ENCODE peak calls at places on chromosomes 1 and 21, in eight cellular contexts. U is Calu3, X is BJ, J is fibroblast of the aortic adventitia, G is neural progenitor cell, M is B cell, S is astrocyte of the cerebellum, Z is breast epithelium. E is an unnamed sample.

GRCh38 chr1:35883681-35884155 is 709 bp downstream of the AGO1 start:
- DNase-seq in Z (no peak), G (peak; percentile 86), M (peak; percentile 66), J (peak; percentile 11), X (no peak), S (no peak), U (peak; percentile 35), E (no peak)

GRCh38 chr1:9127395-9128160 is 1.3 kb downstream of the GPR157 start:
- DNase-seq in X (no peak), U (no peak), S (no peak), J (no peak), M (no peak), Z (no peak), G (peak; percentile 26), E (peak; percentile 72)

GRCh38 chr21:41768371-41769042 is 1.7 kb upstream of the RIPK4 start:
- DNase-seq in S (no peak), M (peak; percentile 38), X (peak; percentile 78), J (peak; percentile 49), Z (peak; percentile 51), U (peak; percentile 73), G (peak; percentile 67), E (no peak)

GRCh38 chr21:41766051-41766882 is 585 bp downstream of the RIPK4 start:
- DNase-seq in U (no peak), S (no peak), J (no peak), M (no peak), Z (no peak), G (peak; percentile 70), X (no peak), E (peak; percentile 75)

GRCh38 chr1:202708456-202709275 is 1.6 kb downstream of the SYT2 start:
- DNase-seq in J (no peak), X (no peak), U (no peak), M (no peak), S (no peak), Z (no peak), G (no peak), E (no peak)

GRCh38 chr1:74531807-74532206 is 19.4 kb upstream of the LRRC53 start:
- DNase-seq in S (no peak), M (no peak), J (no peak), U (no peak), X (no peak), Z (no peak), G (no peak), E (no peak)

GRCh38 chr21:33302055-33302454 is 22.7 kb upstream of the IFNAR1 start:
- DNase-seq in Z (no peak), J (no peak), G (no peak), U (no peak), X (no peak), M (no peak), S (no peak), E (no peak)

GRCh38 chr21:18614327-18614726 is 210.7 kb upstream of the TMPRSS15 start:
- DNase-seq in X (no peak), S (no peak), M (no peak), G (no peak), Z (no peak), U (no peak), J (no peak), E (no peak)

GRCh38 chr1:211356723-211357418 is 30.2 kb downstream of the TRAF5 start:
- DNase-seq in J (peak; percentile 73), M (no peak), S (no peak), X (no peak), U (no peak), Z (no peak), G (no peak), E (no peak)

GRCh38 chr1:91381844-91382243 is 22.8 kb downstream of the HFM1 start:
- DNase-seq in S (no peak), Z (no peak), J (no peak), G (no peak), X (no peak), U (no peak), M (no peak), E (no peak)

GRCh38 chr1:98991127-98992003 is 13.3 kb downstream of the PLPPR5 start:
- DNase-seq in M (no peak), U (peak; percentile 16), S (peak; percentile 92), Z (no peak), X (peak; percentile 63), G (peak; percentile 46), J (peak; percentile 88), E (no peak)

GRCh38 chr1:115669886-115670285 is 28.1 kb downstream of the VANGL1 start:
- DNase-seq in G (no peak), J (peak; percentile 15), Z (no peak), U (no peak), X (no peak), S (no peak), M (no peak), E (no peak)

GRCh38 chr1:206466840-206467649 is 3.2 kb upstream of the IKBKE start:
- DNase-seq in M (no peak), S (no peak), J (no peak), U (no peak), Z (no peak), X (no peak), G (no peak), E (no peak)

GRCh38 chr21:45080639-45081414 is 6.4 kb downstream of the ADARB1 start:
- DNase-seq in G (no peak), M (no peak), X (no peak), Z (no peak), U (no peak), J (peak; percentile 62), S (no peak), E (no peak)

GRCh38 chr1:5597171-5597864 is 394.9 kb downstream of the NPHP4 start:
- DNase-seq in M (no peak), Z (no peak), U (no peak), G (no peak), J (no peak), S (no peak), X (no peak), E (no peak)

GRCh38 chr1:5598824-5599395 is 393.3 kb downstream of the NPHP4 start:
- DNase-seq in X (no peak), U (no peak), M (no peak), S (no peak), Z (no peak), G (no peak), J (no peak), E (no peak)

GRCh38 chr1:5599541-5599940 is 392.7 kb downstream of the NPHP4 start:
- DNase-seq in S (no peak), G (no peak), U (no peak), X (no peak), M (no peak), Z (no peak), J (no peak), E (no peak)

GRCh38 chr1:5596651-5597050 is 395.6 kb downstream of the NPHP4 start:
- DNase-seq in S (no peak), J (no peak), U (no peak), M (no peak), G (no peak), Z (no peak), X (no peak), E (no peak)

DNA sequence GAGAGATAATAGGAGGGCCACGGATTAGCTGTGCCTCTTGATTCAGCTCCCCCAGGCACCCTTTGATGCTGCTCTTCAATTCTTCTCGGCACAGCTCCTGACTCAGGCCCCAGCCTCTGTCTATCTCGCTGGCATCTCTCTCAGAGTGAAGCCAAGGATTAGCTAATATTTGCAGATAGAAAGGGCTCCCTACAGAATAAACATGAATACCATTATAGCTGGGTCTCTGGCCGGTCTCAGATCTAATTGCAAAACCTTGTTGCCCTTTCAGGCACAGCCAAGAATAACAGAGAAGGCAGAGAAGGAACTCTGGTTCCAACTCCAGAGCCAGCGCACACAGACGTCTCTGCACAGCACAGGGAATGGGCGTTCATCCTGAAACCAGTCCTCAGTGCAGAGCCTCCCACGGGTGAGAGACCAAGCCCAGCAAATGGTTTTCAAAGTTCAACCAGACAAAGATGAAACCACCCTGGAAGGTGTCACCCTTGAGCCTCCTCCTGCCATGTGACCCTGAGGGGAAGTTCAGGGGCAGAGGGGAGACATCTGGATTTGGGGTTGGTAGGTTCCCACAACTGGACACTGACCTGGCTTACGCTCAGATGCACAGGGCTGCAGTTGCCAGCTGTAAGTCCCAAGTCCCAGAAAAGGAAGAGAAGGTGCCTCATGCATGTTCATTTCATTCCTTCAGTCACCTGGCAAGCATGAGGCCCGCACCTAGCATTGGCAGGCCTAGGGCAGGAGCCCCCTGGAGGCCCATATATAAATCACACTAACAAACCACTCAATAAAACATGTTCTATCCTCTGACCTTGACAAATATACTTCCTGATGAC is 394.0 kb downstream of the NPHP4 start:
- DNase-seq in M (no peak), Z (no peak), X (no peak), U (no peak), J (no peak), S (no peak), G (peak; percentile 52), E (no peak)
- TF ChIP-seq CTCF in M (no peak), Z (no peak), X (no peak), U (no peak), J (no peak), S (no peak), G (peak; percentile 43), E (no peak)

GRCh38 chr1:200659269-200659668 is 10.4 kb downstream of the DDX59 start:
- DNase-seq in Z (no peak), J (no peak), M (no peak), U (no peak), S (no peak), G (no peak), X (no peak), E (no peak)

GRCh38 chr1:200658037-200658808 is 11.5 kb downstream of the DDX59 start:
- DNase-seq in S (no peak), M (no peak), X (no peak), Z (no peak), G (no peak), U (no peak), J (no peak), E (no peak)

GRCh38 chr1:200653022-200653462 is 16.7 kb downstream of the DDX59 start:
- DNase-seq in U (no peak), X (no peak), Z (no peak), J (no peak), G (no peak), M (no peak), S (no peak), E (no peak)

DNA sequence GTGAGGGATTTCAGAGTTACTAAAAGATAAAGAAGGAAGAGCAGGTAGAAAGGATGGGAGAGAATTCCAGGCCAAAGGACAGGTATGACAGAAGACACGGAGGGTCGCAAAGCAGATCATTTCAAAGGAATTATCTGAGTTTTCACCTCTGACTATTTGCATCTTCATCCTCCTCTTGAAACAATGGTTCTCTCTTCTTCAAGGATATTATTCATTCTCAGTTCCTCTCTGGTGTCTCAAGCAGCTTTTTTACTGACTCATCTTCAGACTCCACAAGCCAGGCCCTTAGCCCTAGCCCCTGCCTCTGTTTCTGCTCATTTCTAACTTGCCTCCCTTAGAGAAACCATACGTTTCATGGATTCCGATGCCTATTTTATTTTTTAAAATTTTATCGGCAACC is 15.0 kb downstream of the DDX59 start:
- DNase-seq in G (no peak), J (no peak), Z (no peak), M (no peak), U (no peak), S (no peak), X (no peak), E (no peak)
- TF ChIP-seq CTCF in G (no peak), J (no peak), Z (no peak), M (no peak), U (no peak), S (no peak), X (no peak), E (no peak)

GRCh38 chr1:227131193-227131592 is 187.1 kb downstream of the CDC42BPA start:
- DNase-seq in J (peak; percentile 68), M (no peak), X (peak; percentile 3), S (peak; percentile 12), U (no peak), G (peak; percentile 17), Z (no peak), E (no peak)
- TF ChIP-seq CTCF in J (peak; percentile 59), M (peak; percentile 21), X (peak; percentile 62), S (peak; percentile 52), U (peak; percentile 30), G (peak; percentile 55), Z (no peak), E (peak; percentile 81)

GRCh38 chr21:22063140-22063539 is 1064.9 kb downstream of the NCAM2 start:
- DNase-seq in M (no peak), Z (no peak), J (no peak), G (no peak), S (no peak), X (no peak), U (no peak), E (no peak)
- TF ChIP-seq CTCF in M (no peak), Z (no peak), J (no peak), G (no peak), S (no peak), X (no peak), U (no peak), E (no peak)